ENCODE peak calls at places on chromosomes 7 and 10, in four cellular contexts. T, P, X and R are unnamed samples.

GRCh38 chr7:2321020-2321419 is 6.8 kb upstream of the SNX8 start:
- DNase-seq in T (peak), X (no peak), P (no peak), R (no peak)

GRCh38 chr7:50264908-50265307 is 39.6 kb upstream of the IKZF1 start:
- DNase-seq in T (no peak), X (no peak), P (no peak), R (no peak)

GRCh38 chr10:91389636-91390512 is 20.3 kb upstream of the HECTD2 start:
- DNase-seq in P (peak), X (peak), T (no peak), R (peak)

GRCh38 chr7:155455132-155455693 is 2.7 kb upstream of the EN2 start:
- DNase-seq in T (no peak), X (no peak), P (no peak), R (no peak)

GRCh38 chr7:83547526-83547925 is 101.4 kb downstream of the SEMA3E start:
- DNase-seq in X (no peak), P (peak), T (no peak), R (peak)

GRCh38 chr7:1360521-1360971 is 98.7 kb downstream of the MICALL2 start:
- DNase-seq in P (no peak), T (no peak), X (no peak), R (no peak)

GRCh38 chr7:159098795-159099194 is 45.9 kb downstream of the VIPR2 start:
- DNase-seq in T (no peak), X (no peak), P (no peak), R (no peak)

GRCh38 chr10:18501198-18501597 is 150.2 kb downstream of the NSUN6 start:
- DNase-seq in T (no peak), P (peak), X (no peak), R (no peak)

GRCh38 chr10:110840225-110840922 is 31.4 kb upstream of the PDCD4 start:
- DNase-seq in X (no peak), P (no peak), T (no peak), R (no peak)

GRCh38 chr10:44931621-44932337 is 20.6 kb downstream of the TMEM72 start:
- DNase-seq in T (no peak), X (no peak), P (no peak), R (no peak)

GRCh38 chr10:11927746-11928145 is 104.6 kb downstream of the PROSER2 start:
- DNase-seq in P (no peak), X (no peak), T (no peak), R (no peak)

GRCh38 chr10:101069441-101069840 is 7.7 kb downstream of the KAZALD1 start:
- DNase-seq in P (no peak), X (no peak), T (no peak), R (no peak)

GRCh38 chr10:61621538-61622150 is 41.1 kb upstream of the CABCOCO1 start:
- DNase-seq in T (no peak), P (no peak), X (peak), R (peak)

GRCh38 chr10:106615081-106615480 is 549.4 kb downstream of the SORCS1 start:
- DNase-seq in X (no peak), T (no peak), P (no peak), R (no peak)

GRCh38 chr10:101301111-101301731 is 52.7 kb upstream of the BTRC start:
- DNase-seq in X (peak), T (peak), P (peak), R (peak)

GRCh38 chr10:125159932-125160855 is at the start of gene CTBP2:
- DNase-seq in T (no peak), P (peak), X (peak), R (peak)

GRCh38 chr10:3803295-3803883 is 18.4 kb upstream of the KLF6 start:
- DNase-seq in X (peak), P (no peak), T (no peak), R (no peak)

GRCh38 chr7:143389316-143390097 is 8.4 kb downstream of the ZYX start:
- DNase-seq in P (no peak), T (no peak), X (peak), R (no peak)

GRCh38 chr7:74187915-74188675 is 13.9 kb downstream of the EIF4H start:
- DNase-seq in P (no peak), T (no peak), X (no peak), R (peak)

GRCh38 chr7:35261041-35261440 is 7.1 kb upstream of the TBX20 start:
- DNase-seq in P (no peak), T (peak), X (no peak), R (no peak)

GRCh38 chr7:289209-289755 is 688 bp upstream of the FOXL3 start:
- DNase-seq in X (no peak), P (no peak), T (peak), R (no peak)

GRCh38 chr7:155356323-155357105 is 58.8 kb downstream of the INSIG1 start:
- DNase-seq in P (peak), T (peak), X (peak), R (peak)

GRCh38 chr10:101244321-101245050 is 15.2 kb upstream of the LBX1 start:
- DNase-seq in X (no peak), T (no peak), P (peak), R (no peak)

GRCh38 chr10:112959207-112959838 is 9.3 kb downstream of the TCF7L2 start:
- DNase-seq in T (no peak), X (no peak), P (no peak), R (no peak)

GRCh38 chr10:113960617-113961260 is 82.9 kb upstream of the ADRB1 start:
- DNase-seq in X (no peak), T (no peak), P (no peak), R (no peak)

GRCh38 chr7:1425292-1426136 is 33.8 kb downstream of the MICALL2 start:
- DNase-seq in T (peak), P (peak), X (peak), R (no peak)

GRCh38 chr10:72276013-72276387 is 2.3 kb downstream of the DDIT4 start:
- DNase-seq in P (no peak), T (no peak), X (peak), R (no peak)

GRCh38 chr7:108286290-108286904 is 156.2 kb upstream of the LAMB4 start:
- DNase-seq in X (no peak), P (no peak), T (no peak), R (no peak)

GRCh38 chr10:33653584-33654367 is 319.3 kb upstream of the NRP1 start:
- DNase-seq in T (no peak), P (no peak), X (no peak), R (no peak)

GRCh38 chr7:95693551-95694333 is 78.6 kb upstream of the DYNC1I1 start:
- DNase-seq in X (no peak), T (no peak), P (no peak), R (no peak)

GRCh38 chr7:95687759-95688343 is 84.5 kb upstream of the DYNC1I1 start:
- DNase-seq in P (peak), X (peak), T (no peak), R (peak)

GRCh38 chr7:95688931-95689453 is 83.4 kb upstream of the DYNC1I1 start:
- DNase-seq in T (no peak), P (no peak), X (no peak), R (no peak)

GRCh38 chr7:95691464-95691863 is 80.9 kb upstream of the DYNC1I1 start:
- DNase-seq in X (no peak), T (no peak), P (no peak), R (no peak)

GRCh38 chr7:95690367-95690947 is 81.9 kb upstream of the DYNC1I1 start:
- DNase-seq in P (peak), X (peak), T (no peak), R (peak)
- TF ChIP-seq JUN in P (no peak), X (no peak), T (no peak), R (no peak)

DNA sequence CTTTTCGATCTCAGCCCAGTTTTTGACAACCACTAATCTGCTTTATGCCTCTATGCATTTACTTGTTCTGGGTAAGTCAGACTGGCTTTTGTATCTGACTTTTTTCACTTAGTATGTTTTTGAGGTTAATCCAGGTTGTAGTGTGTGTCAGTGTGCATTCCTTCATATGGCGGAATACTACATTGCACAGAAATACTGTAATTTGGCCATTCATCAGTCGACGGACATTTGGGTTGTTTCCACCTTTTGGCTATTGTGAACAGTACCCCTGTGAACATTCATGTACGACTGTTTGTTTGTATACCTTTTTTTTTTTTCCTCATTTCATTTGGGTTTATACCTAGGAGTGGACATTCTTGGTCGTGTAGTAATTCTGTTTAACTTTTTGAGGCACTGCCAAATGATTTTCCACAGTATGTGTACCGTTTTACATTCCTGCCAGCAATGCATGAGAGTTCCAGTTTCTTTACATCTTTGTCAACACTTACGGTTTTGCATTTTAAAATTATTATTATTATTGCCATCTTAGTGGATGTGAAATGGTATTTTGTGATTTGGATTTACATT is 57.4 kb downstream of the MKLN1 start:
- DNase-seq in T (no peak), P (no peak), X (no peak), R (no peak)
- TF ChIP-seq JUN in T (no peak), P (no peak), X (no peak), R (no peak)

DNA sequence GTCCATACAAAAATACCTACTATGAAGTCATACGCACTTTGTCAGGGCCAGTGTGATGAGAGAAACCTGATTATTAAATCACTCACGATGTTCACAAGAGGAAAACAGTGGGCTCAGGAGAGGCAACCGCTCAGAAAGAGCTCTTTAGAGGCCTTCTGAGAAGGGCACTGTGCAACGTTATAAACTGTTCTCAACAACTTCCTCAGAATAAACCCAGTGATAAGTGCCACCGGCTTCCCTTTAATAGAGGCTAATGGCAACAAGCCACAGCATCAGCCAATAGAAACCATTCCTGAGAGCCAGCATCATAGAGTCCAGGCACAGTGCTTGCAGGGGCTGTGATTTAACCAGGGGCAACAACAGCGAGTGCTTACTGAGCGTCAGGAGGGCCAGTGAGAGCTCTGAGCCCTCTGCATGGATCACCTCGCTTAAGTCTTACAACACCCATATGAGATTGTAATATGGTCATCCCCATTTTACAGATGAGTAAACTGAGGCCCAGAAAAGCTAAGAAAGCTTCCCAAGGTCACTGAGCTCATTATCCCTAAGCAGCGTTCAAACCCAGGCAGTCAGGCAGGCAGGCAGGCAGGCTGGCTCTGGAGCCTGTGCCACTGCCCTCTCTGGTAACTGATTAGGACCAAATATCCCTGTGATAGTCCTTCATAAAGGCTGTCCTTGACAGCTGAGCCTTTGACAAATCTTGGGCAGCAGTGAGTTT is 30.9 kb upstream of the ATXN7L1 start:
- DNase-seq in X (no peak), T (no peak), P (no peak), R (no peak)
- TF ChIP-seq JUN in X (no peak), T (no peak), P (no peak), R (no peak)

GRCh38 chr10:79471776-79472175 is 26.4 kb upstream of the ZCCHC24 start:
- DNase-seq in P (no peak), T (no peak), X (no peak), R (no peak)
- TF ChIP-seq JUN in P (no peak), T (no peak), X (no peak), R (no peak)

GRCh38 chr10:103659674-103660363 is 166.3 kb downstream of the NEURL1 start:
- DNase-seq in P (no peak), X (no peak), T (peak), R (peak)

GRCh38 chr10:103660364-103661197 is 167.1 kb downstream of the NEURL1 start:
- DNase-seq in T (no peak), P (no peak), X (no peak), R (peak)

GRCh38 chr10:103661198-103661950 is 167.9 kb downstream of the NEURL1 start:
- DNase-seq in T (peak), X (no peak), P (no peak), R (no peak)

GRCh38 chr10:103663802-103664201 is 170.3 kb downstream of the NEURL1 start:
- DNase-seq in T (no peak), P (no peak), X (no peak), R (no peak)

GRCh38 chr10:103661951-103662405 is 168.5 kb downstream of the NEURL1 start:
- DNase-seq in T (no peak), P (no peak), X (no peak), R (no peak)
- TF ChIP-seq JUN in T (no peak), P (no peak), X (no peak), R (no peak)

GRCh38 chr10:42177077-42177792 is 461.1 kb downstream of the ZNF33B start:
- DNase-seq in X (peak), T (no peak), P (no peak), R (no peak)
- TF ChIP-seq JUN in X (no peak), T (no peak), P (no peak), R (no peak)